ENCODE peak calls at places on chromosomes 16 and 17, in five cellular contexts. D, P, M, O and S are unnamed samples.

GRCh38 chr17:8966926-8967325 is 1.4 kb upstream of the PIK3R5 start:
- DNase-seq in D (no peak), P (no peak), M (no peak), O (no peak), S (no peak)

GRCh38 chr17:22695228-22695619 is 1002.9 kb downstream of the KCNJ18 start:
- DNase-seq in M (no peak), D (peak; percentile 57), O (no peak), P (no peak), S (no peak)

GRCh38 chr17:5571281-5571680 is 13.0 kb downstream of the NLRP1 start:
- DNase-seq in O (no peak), M (no peak), P (no peak), D (no peak), S (no peak)

GRCh38 chr16:15672514-15673167 is 22.6 kb downstream of the NDE1 start:
- DNase-seq in M (peak; percentile 92), P (peak; percentile 97), D (peak; percentile 98), O (peak; percentile 56), S (peak; percentile 98)

GRCh38 chr16:66091462-66091861 is 275.0 kb upstream of the CDH5 start:
- DNase-seq in M (no peak), O (no peak), D (no peak), P (no peak), S (no peak)

GRCh38 chr16:49021136-49021535 is 260.5 kb downstream of the CBLN1 start:
- DNase-seq in O (no peak), M (no peak), P (no peak), D (peak; percentile 75), S (peak; percentile 63)

GRCh38 chr17:35788504-35788998 is 6.9 kb downstream of the MMP28 start:
- DNase-seq in M (no peak), D (peak; percentile 67), P (peak; percentile 96), O (no peak), S (peak; percentile 89)

GRCh38 chr17:61389670-61390478 is 9.8 kb upstream of the TBX2 start:
- DNase-seq in O (peak; percentile 80), M (no peak), P (no peak), D (no peak), S (no peak)

GRCh38 chr17:57576744-57577143 is 168.4 kb downstream of the CCDC182 start:
- DNase-seq in P (no peak), D (no peak), O (no peak), M (no peak), S (no peak)

GRCh38 chr16:22141746-22142145 is 20.6 kb upstream of the SDR42E2 start:
- DNase-seq in O (peak; percentile 41), M (peak; percentile 28), P (peak; percentile 31), D (no peak), S (no peak)

GRCh38 chr16:6884002-6884401 is 448.6 kb upstream of the RBFOX1 start:
- DNase-seq in M (no peak), O (no peak), P (no peak), D (no peak), S (no peak)

GRCh38 chr16:55501549-55502322 is 7.1 kb upstream of the LPCAT2 start:
- DNase-seq in O (peak; percentile 35), M (no peak), D (no peak), P (no peak), S (no peak)

GRCh38 chr16:57741660-57742191 is 6.2 kb downstream of the KATNB1 start:
- DNase-seq in M (no peak), D (no peak), P (no peak), O (no peak), S (no peak)

GRCh38 chr16:74998481-74999207 is at the start of gene ZNRF1:
- DNase-seq in D (peak; percentile 92), P (peak; percentile 53), O (peak; percentile 90), M (peak; percentile 88), S (peak; percentile 78)

GRCh38 chr17:57440522-57441269 is 184.4 kb downstream of the MSI2 start:
- DNase-seq in M (peak; percentile 63), D (peak; percentile 78), P (peak; percentile 94), O (peak; percentile 81), S (peak; percentile 98)

GRCh38 chr17:67800495-67800928 is 24.8 kb upstream of the BPTF start:
- DNase-seq in P (peak; percentile 83), M (peak; percentile 88), D (peak; percentile 82), O (peak; percentile 85), S (peak; percentile 75)

GRCh38 chr17:27776882-27777624 is 23.3 kb downstream of the NOS2 start:
- DNase-seq in M (no peak), P (no peak), D (no peak), O (no peak), S (no peak)

GRCh38 chr17:34318474-34318873 is 761 bp upstream of the CCL8 start:
- DNase-seq in M (no peak), O (peak; percentile 55), P (no peak), D (no peak), S (no peak)